ENCODE peak calls at places on chromosomes 6 and 20, in ten cellular contexts. T, Q, D, E, R, Y, O, I, S and G are unnamed samples.

GRCh38 chr6:41684311-41685182 is 46.3 kb downstream of the MDFI start:
- DNase-seq in S (peak), Y (no peak), Q (no peak), D (no peak), I (no peak), O (no peak), E (no peak), T (no peak), R (no peak), G (no peak)

GRCh38 chr20:1830240-1830639 is 65.0 kb upstream of the SIRPA start:
- DNase-seq in I (no peak), D (peak), S (peak), R (peak), Y (peak), Q (peak), T (peak), O (no peak), E (no peak), G (peak)

GRCh38 chr6:143504369-143504768 is 7.2 kb downstream of the FUCA2 start:
- DNase-seq in R (no peak), T (peak), S (no peak), Y (no peak), Q (no peak), E (no peak), I (no peak), O (no peak), D (no peak), G (no peak)

GRCh38 chr6:30763618-30764489 is 19.5 kb upstream of the IER3 start:
- DNase-seq in R (no peak), Q (no peak), I (no peak), S (no peak), T (peak), E (no peak), O (no peak), D (no peak), Y (no peak), G (no peak)

GRCh38 chr6:121506761-121507754 is 71.6 kb downstream of the GJA1 start:
- DNase-seq in I (no peak), Q (no peak), O (no peak), E (no peak), T (peak), R (no peak), D (no peak), Y (no peak), S (no peak), G (no peak)

GRCh38 chr6:35833534-35833933 is 28.4 kb downstream of the LHFPL5 start:
- DNase-seq in T (peak), I (no peak), R (no peak), D (no peak), O (no peak), Y (peak), E (no peak), S (no peak), Q (no peak), G (no peak)

GRCh38 chr6:110041830-110042229 is 63.7 kb downstream of the GPR6 start:
- DNase-seq in S (no peak), R (no peak), T (no peak), O (no peak), D (no peak), Q (no peak), E (no peak), Y (no peak), I (no peak), G (no peak)

GRCh38 chr6:157155838-157156237 is 167.5 kb downstream of the TMEM242 start:
- DNase-seq in Q (no peak), T (peak), O (no peak), E (no peak), Y (no peak), I (no peak), S (no peak), R (no peak), D (no peak), G (no peak)

GRCh38 chr6:139895205-139895793 is 520.9 kb upstream of the CITED2 start:
- DNase-seq in Q (no peak), T (peak), R (no peak), O (no peak), E (no peak), D (no peak), Y (no peak), I (no peak), S (no peak), G (no peak)